ENCODE peak calls at places on chromosomes 11 and 22, in nine cellular contexts. D is fibroblast of mammary gland, I is psoas muscle, Z is mesenchymal stem cell, F is GM23338, T is upper lobe of left lung, G is endothelial cell of umbilical vein, U is dorsolateral prefrontal cortex, A is astrocyte of the cerebellum. X is an unnamed sample.

GRCh38 chr11:67745181-67745726 is 70.8 kb upstream of the ALDH3B2 start:
- DNase-seq in D (no peak), I (no peak), Z (no peak), F (no peak), T (no peak), G (no peak), U (no peak), A (no peak), X (no peak)

GRCh38 chr22:36881504-36882245 is 20.9 kb downstream of the NCF4 start:
- DNase-seq in D (no peak), I (no peak), Z (no peak), F (no peak), T (no peak), G (no peak), U (no peak), A (no peak), X (no peak)

GRCh38 chr11:1829039-1829820 is 5.6 kb upstream of the SYT8 start:
- DNase-seq in D (no peak), I (no peak), Z (peak), F (no peak), T (peak), G (no peak), U (no peak), A (peak), X (peak)

GRCh38 chr22:39474351-39474991 is 17.7 kb downstream of the MGAT3 start:
- DNase-seq in D (no peak), I (no peak), Z (peak), F (peak), T (no peak), G (no peak), U (no peak), A (no peak), X (no peak)

GRCh38 chr22:49450521-49450920 is 377.2 kb downstream of the BRD1 start:
- DNase-seq in D (no peak), I (no peak), Z (no peak), F (no peak), T (no peak), G (no peak), U (no peak), A (no peak), X (no peak)

GRCh38 chr11:134313821-134314607 is 17.8 kb upstream of the GLB1L2 start:
- DNase-seq in D (no peak), I (no peak), Z (no peak), F (no peak), T (no peak), G (no peak), U (no peak), A (no peak), X (no peak)

GRCh38 chr22:27512283-27512761 is 289.2 kb downstream of the MN1 start:
- DNase-seq in D (peak), I (peak), Z (peak), F (no peak), T (peak), G (peak), U (no peak), A (peak), X (peak)

GRCh38 chr11:32374261-32374711 is 61.1 kb downstream of the WT1 start:
- DNase-seq in D (peak), I (no peak), Z (peak), F (peak), T (no peak), G (peak), U (no peak), A (no peak), X (no peak)

GRCh38 chr22:23783496-23784167 is 3.1 kb upstream of the SMARCB1 start:
- DNase-seq in D (no peak), I (no peak), Z (no peak), F (no peak), T (no peak), G (no peak), U (no peak), A (no peak), X (no peak)

GRCh38 chr22:36443198-36443770 is 38.2 kb downstream of the TXN2 start:
- DNase-seq in D (no peak), I (no peak), Z (peak), F (no peak), T (no peak), G (no peak), U (no peak), A (no peak), X (no peak)

GRCh38 chr22:20632082-20632481 is 124.7 kb downstream of the MED15 start:
- DNase-seq in D (no peak), I (no peak), Z (no peak), F (no peak), T (no peak), G (no peak), U (no peak), A (no peak), X (no peak)

GRCh38 chr11:9838229-9838628 is 174.4 kb downstream of the SWAP70 start:
- DNase-seq in D (peak), I (no peak), Z (no peak), F (no peak), T (no peak), G (no peak), U (no peak), A (no peak), X (no peak)

GRCh38 chr11:1372660-1373059 is 17.1 kb upstream of the BRSK2 start:
- DNase-seq in D (no peak), I (no peak), Z (no peak), F (no peak), T (no peak), G (no peak), U (no peak), A (no peak), X (no peak)

GRCh38 chr22:19798825-19799224 is 38.2 kb downstream of the TBX1 start:
- DNase-seq in D (no peak), I (peak), Z (no peak), F (no peak), T (no peak), G (no peak), U (no peak), A (no peak), X (no peak)

GRCh38 chr11:44988981-44989635 is 38.4 kb upstream of the TP53I11 start:
- DNase-seq in D (no peak), I (no peak), Z (no peak), F (no peak), T (no peak), G (no peak), U (no peak), A (no peak), X (no peak)

GRCh38 chr11:1150769-1151365 is 6.9 kb upstream of the MUC5AC start:
- DNase-seq in D (peak), I (no peak), Z (no peak), F (no peak), T (peak), G (peak), U (no peak), A (no peak), X (peak)

GRCh38 chr11:1740786-1741530 is 9.4 kb downstream of the IFITM10 start:
- DNase-seq in D (no peak), I (peak), Z (no peak), F (no peak), T (no peak), G (no peak), U (no peak), A (no peak), X (peak)

GRCh38 chr11:14499178-14499559 is 442 bp downstream of the COPB1 start:
- DNase-seq in D (peak), I (no peak), Z (no peak), F (peak), T (peak), G (peak), U (no peak), A (no peak), X (no peak)

GRCh38 chr11:114082767-114083181 is 23.3 kb downstream of the ZBTB16 start:
- DNase-seq in D (no peak), I (peak), Z (no peak), F (no peak), T (no peak), G (no peak), U (no peak), A (peak), X (no peak)

GRCh38 chr22:29689872-29690213 is 30.0 kb upstream of the CABP7 start:
- DNase-seq in D (peak), I (peak), Z (peak), F (peak), T (peak), G (peak), U (peak), A (peak), X (peak)

GRCh38 chr11:61587541-61587941 is 6.7 kb upstream of the SYT7 start:
- DNase-seq in D (peak), I (peak), Z (no peak), F (peak), T (peak), G (no peak), U (no peak), A (no peak), X (no peak)

GRCh38 chr11:114174712-114175495 is 115.4 kb downstream of the ZBTB16 start:
- DNase-seq in D (peak), I (peak), Z (no peak), F (no peak), T (no peak), G (no peak), U (no peak), A (no peak), X (peak)

GRCh38 chr22:48900626-48901025 is 927.0 kb downstream of the BRD1 start:
- DNase-seq in D (no peak), I (no peak), Z (no peak), F (no peak), T (no peak), G (no peak), U (no peak), A (no peak), X (no peak)

GRCh38 chr11:132062031-132062430 is 691.6 kb downstream of the NTM start:
- DNase-seq in D (peak), I (no peak), Z (peak), F (no peak), T (no peak), G (no peak), U (no peak), A (peak), X (no peak)

GRCh38 chr11:132068556-132068955 is 698.1 kb downstream of the NTM start:
- DNase-seq in D (no peak), I (no peak), Z (no peak), F (no peak), T (no peak), G (no peak), U (no peak), A (no peak), X (no peak)

GRCh38 chr11:132060546-132060945 is 690.1 kb downstream of the NTM start:
- DNase-seq in D (no peak), I (no peak), Z (no peak), F (no peak), T (no peak), G (peak), U (no peak), A (no peak), X (no peak)

GRCh38 chr11:132062541-132062940 is 692.1 kb downstream of the NTM start:
- DNase-seq in D (no peak), I (no peak), Z (peak), F (no peak), T (no peak), G (no peak), U (no peak), A (peak), X (no peak)

GRCh38 chr11:132064987-132065620 is 694.7 kb downstream of the NTM start:
- DNase-seq in D (peak), I (no peak), Z (peak), F (no peak), T (no peak), G (peak), U (no peak), A (peak), X (no peak)
- H3K4me3 ChIP-seq in D (no peak), I (no peak), Z (no peak), F (no peak), T (no peak), G (no peak), U (no peak), A (no peak), X (no peak)

GRCh38 chr11:83785942-83786341 is 499.8 kb upstream of the CCDC90B start:
- DNase-seq in D (no peak), I (no peak), Z (no peak), F (no peak), T (no peak), G (no peak), U (no peak), A (no peak), X (no peak)

GRCh38 chr11:83793332-83793731 is 507.2 kb upstream of the CCDC90B start:
- DNase-seq in D (no peak), I (no peak), Z (no peak), F (no peak), T (no peak), G (no peak), U (no peak), A (no peak), X (no peak)

GRCh38 chr11:83791557-83791956 is 505.4 kb upstream of the CCDC90B start:
- DNase-seq in D (no peak), I (no peak), Z (no peak), F (no peak), T (no peak), G (no peak), U (no peak), A (no peak), X (no peak)
- H3K4me3 ChIP-seq in D (no peak), I (no peak), Z (no peak), F (no peak), T (no peak), G (no peak), U (no peak), A (no peak), X (no peak)

GRCh38 chr11:34476853-34477252 is 36.7 kb downstream of the ELF5 start:
- DNase-seq in D (peak), I (no peak), Z (no peak), F (no peak), T (no peak), G (no peak), U (no peak), A (no peak), X (no peak)
- H3K4me3 ChIP-seq in D (no peak), I (no peak), Z (no peak), F (no peak), T (no peak), G (no peak), U (no peak), A (no peak), X (no peak)

GRCh38 chr11:128045094-128045725 is 542.1 kb downstream of the ETS1 start:
- DNase-seq in D (no peak), I (no peak), Z (no peak), F (no peak), T (no peak), G (no peak), U (no peak), A (no peak), X (no peak)
- H3K4me3 ChIP-seq in D (no peak), I (no peak), Z (no peak), F (no peak), T (no peak), G (no peak), U (no peak), A (no peak), X (no peak)

GRCh38 chr11:93945596-93945995 is 75.6 kb upstream of the HEPHL1 start:
- DNase-seq in D (no peak), I (no peak), Z (no peak), F (no peak), T (no peak), G (no peak), U (no peak), A (no peak), X (no peak)
- H3K4me3 ChIP-seq in D (no peak), I (no peak), Z (no peak), F (no peak), T (no peak), G (no peak), U (no peak), A (no peak), X (no peak)

GRCh38 chr11:123072762-123073161 is 10.8 kb upstream of the HSPA8 start:
- DNase-seq in D (no peak), I (no peak), Z (no peak), F (no peak), T (no peak), G (no peak), U (no peak), A (no peak), X (no peak)
- H3K4me3 ChIP-seq in D (no peak), I (no peak), Z (no peak), F (no peak), T (no peak), G (no peak), U (no peak), A (no peak), X (no peak)

GRCh38 chr11:40029406-40029805 is 1430.0 kb downstream of the LRRC4C start:
- DNase-seq in D (no peak), I (no peak), Z (peak), F (peak), T (no peak), G (no peak), U (no peak), A (no peak), X (no peak)
- H3K4me3 ChIP-seq in D (no peak), I (no peak), Z (no peak), F (no peak), T (no peak), G (no peak), U (no peak), A (no peak), X (no peak)

GRCh38 chr11:82858133-82858532 is 42.1 kb downstream of the PRCP start:
- DNase-seq in D (no peak), I (no peak), Z (no peak), F (no peak), T (no peak), G (no peak), U (no peak), A (no peak), X (no peak)
- H3K4me3 ChIP-seq in D (no peak), I (no peak), Z (peak), F (no peak), T (no peak), G (no peak), U (peak), A (no peak), X (no peak)

GRCh38 chr11:64242920-64243854 is 2.3 kb downstream of the FKBP2 start:
- DNase-seq in D (no peak), I (no peak), Z (no peak), F (no peak), T (no peak), G (no peak), U (no peak), A (no peak), X (no peak)
- H3K4me3 ChIP-seq in D (no peak), I (peak), Z (peak), F (peak), T (peak), G (no peak), U (peak), A (peak), X (peak)

DNA sequence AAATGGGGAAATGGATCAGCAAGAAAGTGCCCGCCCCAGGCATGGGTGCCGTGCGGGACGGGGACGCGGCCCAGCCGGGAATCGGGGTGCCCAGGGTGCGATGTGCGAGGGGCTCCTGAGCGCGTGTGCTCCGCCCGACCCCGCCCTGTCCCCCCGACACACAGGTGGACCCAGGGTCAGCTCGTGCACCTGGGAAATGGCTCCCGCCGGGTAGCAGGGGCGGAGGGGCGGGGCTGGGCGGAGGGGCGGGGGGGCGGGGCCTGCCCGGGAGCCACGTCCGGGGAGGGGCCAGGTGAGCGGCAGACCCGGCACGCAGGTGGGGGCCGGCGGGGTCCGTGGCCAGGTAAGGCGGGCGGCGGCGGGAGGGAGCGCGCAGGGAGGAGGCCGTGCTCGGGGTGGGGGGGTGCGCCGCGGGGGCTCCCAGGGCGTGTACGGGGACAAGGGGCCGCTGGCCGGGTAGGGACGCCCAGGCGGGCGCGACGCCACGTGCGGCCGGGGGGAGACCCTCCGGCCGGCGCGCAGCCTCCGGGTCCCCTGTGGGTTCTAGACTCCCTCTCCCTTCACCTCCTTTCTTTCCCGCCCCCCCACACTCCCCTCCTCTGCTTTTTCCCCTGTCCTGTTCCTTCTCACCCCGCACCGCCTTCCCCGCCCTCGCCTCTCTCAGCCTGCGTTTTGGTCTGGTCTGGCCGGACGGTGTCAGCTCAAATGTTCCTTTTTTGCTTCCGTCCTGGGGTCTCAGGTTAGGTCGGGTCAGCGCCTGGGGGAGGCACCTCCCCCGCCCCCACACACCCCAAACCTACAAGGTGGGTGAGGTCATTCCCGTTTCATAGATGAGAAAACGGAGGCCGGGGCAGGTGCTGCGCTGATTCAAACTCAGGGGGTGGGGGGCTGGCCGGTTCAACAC is at the start of gene ARHGAP8:
- DNase-seq in D (no peak), I (no peak), Z (no peak), F (peak), T (peak), G (no peak), U (no peak), A (no peak), X (no peak)
- H3K4me3 ChIP-seq in D (no peak), I (no peak), Z (peak), F (peak), T (peak), G (no peak), U (no peak), A (no peak), X (no peak)